ENCODE peak calls at places on chromosomes 5 and 9, in five cellular contexts. V, H, I, P and G are unnamed samples.

GRCh38 chr5:124828731-124829130 is 82.3 kb upstream of the ZNF608 start:
- DNase-seq in H (no peak), P (no peak), I (no peak), V (no peak), G (no peak)

GRCh38 chr9:91062281-91062680 is 260.7 kb downstream of the SYK start:
- DNase-seq in P (no peak), I (no peak), H (no peak), V (no peak), G (no peak)

GRCh38 chr9:108643756-108644510 is 211.9 kb downstream of the ACTL7B start:
- DNase-seq in V (peak; percentile 58), I (no peak), P (no peak), H (no peak), G (no peak)

GRCh38 chr5:1246711-1247431 is 21.7 kb downstream of the SLC6A18 start:
- DNase-seq in H (no peak), I (peak; percentile 76), P (no peak), V (peak; percentile 52), G (no peak)

GRCh38 chr9:23824241-23825142 is 1.5 kb downstream of the ELAVL2 start:
- DNase-seq in P (no peak), H (peak; percentile 47), I (peak; percentile 61), V (peak; percentile 1), G (no peak)

GRCh38 chr5:58490397-58491072 is 700 bp upstream of the GAPT start:
- DNase-seq in P (no peak), I (no peak), V (no peak), H (no peak), G (no peak)

GRCh38 chr5:33530183-33530962 is 89.6 kb downstream of the TARS1 start:
- DNase-seq in V (no peak), P (no peak), I (no peak), H (no peak), G (no peak)

GRCh38 chr5:150632305-150633160 is 7.9 kb upstream of the SYNPO start:
- DNase-seq in H (no peak), V (peak; percentile 61), P (no peak), I (no peak), G (no peak)

GRCh38 chr9:123929177-123929869 is 603 bp downstream of the DENND1A start:
- DNase-seq in I (no peak), H (no peak), P (no peak), V (peak; percentile 33), G (no peak)

GRCh38 chr5:139746691-139747582 is 48.7 kb upstream of the PSD2 start:
- DNase-seq in H (peak; percentile 72), V (peak; percentile 35), I (no peak), P (no peak), G (no peak)

GRCh38 chr5:134590992-134591659 is 41.5 kb downstream of the SAR1B start:
- DNase-seq in I (no peak), P (no peak), H (no peak), V (no peak), G (no peak)

GRCh38 chr5:177426566-177427210 is at the start of gene GRK6:
- DNase-seq in H (peak; percentile 55), P (no peak), I (no peak), V (no peak), G (no peak)

GRCh38 chr9:77464591-77465125 is 183.5 kb downstream of the GNA14 start:
- DNase-seq in H (no peak), V (peak; percentile 46), P (no peak), I (no peak), G (no peak)

GRCh38 chr5:149757186-149757950 is 27.3 kb downstream of the PPARGC1B start:
- DNase-seq in P (no peak), V (no peak), I (no peak), H (no peak), G (no peak)

GRCh38 chr5:80127037-80127642 is 92.0 kb downstream of the THBS4 start:
- DNase-seq in P (peak; percentile 10), V (no peak), I (no peak), H (no peak), G (no peak)

GRCh38 chr5:87924451-87924850 is 344.2 kb downstream of the TMEM161B start:
- DNase-seq in V (no peak), P (no peak), I (no peak), H (no peak), G (no peak)

GRCh38 chr9:8268881-8269280 is 469.3 kb upstream of the DMAC1 start:
- DNase-seq in P (no peak), I (no peak), V (peak; percentile 83), H (no peak), G (no peak)

GRCh38 chr5:33808699-33809098 is 83.1 kb downstream of the ADAMTS12 start:
- DNase-seq in P (no peak), H (no peak), I (no peak), V (no peak), G (no peak)

GRCh38 chr9:3676766-3677165 is 151.0 kb upstream of the RFX3 start:
- DNase-seq in I (no peak), V (no peak), H (no peak), P (no peak), G (no peak)

GRCh38 chr5:113166710-113167366 is 190.2 kb downstream of the DCP2 start:
- DNase-seq in I (no peak), P (no peak), V (peak; percentile 80), H (no peak), G (no peak)

GRCh38 chr5:179313849-179314521 is 31.3 kb downstream of the ADAMTS2 start:
- DNase-seq in I (no peak), H (peak; percentile 27), V (peak; percentile 99), P (no peak), G (peak; percentile 94)

GRCh38 chr5:170393235-170393634 is 4.1 kb upstream of the KCNMB1 start:
- DNase-seq in P (no peak), V (no peak), H (no peak), I (no peak), G (no peak)

GRCh38 chr9:82781965-82782392 is 281.0 kb downstream of the RASEF start:
- DNase-seq in P (no peak), V (no peak), H (no peak), I (no peak), G (no peak)

GRCh38 chr9:27261517-27262211 is 35.3 kb downstream of the EQTN start:
- DNase-seq in H (no peak), P (no peak), V (no peak), I (no peak), G (no peak)

GRCh38 chr5:128081111-128081865 is 2.3 kb upstream of the SLC12A2 start:
- DNase-seq in P (no peak), I (no peak), V (peak; percentile 36), H (no peak), G (no peak)

GRCh38 chr9:35646583-35647265 is 4.0 kb downstream of the SIT1 start:
- DNase-seq in H (peak; percentile 96), I (peak; percentile 98), V (peak; percentile 96), P (no peak), G (no peak)

GRCh38 chr5:38667499-38667776 is 111.0 kb upstream of the LIFR start:
- DNase-seq in I (no peak), H (no peak), V (no peak), P (no peak), G (no peak)

GRCh38 chr5:14265574-14265973 is 122.4 kb downstream of the TRIO start:
- DNase-seq in H (no peak), I (no peak), P (no peak), V (peak; percentile 90), G (no peak)

GRCh38 chr9:121073038-121073437 is 1.7 kb upstream of the CNTRL start:
- DNase-seq in I (no peak), H (no peak), P (no peak), V (peak; percentile 87), G (peak; percentile 73)

GRCh38 chr5:141343242-141343952 is at the start of gene PCDHGA3:
- DNase-seq in H (no peak), I (no peak), P (no peak), V (peak; percentile 77), G (no peak)

GRCh38 chr5:141343953-141344463 is 379 bp downstream of the PCDHGA3 start:
- DNase-seq in P (no peak), I (no peak), H (no peak), V (no peak), G (no peak)

GRCh38 chr5:141342773-141343172 is 856 bp upstream of the PCDHGA3 start:
- DNase-seq in H (no peak), I (no peak), P (no peak), V (no peak), G (no peak)

GRCh38 chr5:141338538-141339306 is at the start of gene PCDHGA2:
- DNase-seq in H (no peak), P (no peak), V (peak; percentile 79), I (no peak), G (no peak)
- TF ChIP-seq CTCF in H (no peak), P (peak; percentile 48), V (peak; percentile 36), I (no peak), G (peak; percentile 34)

GRCh38 chr9:79357620-79358019 is 214.1 kb upstream of the TLE4 start:
- DNase-seq in P (no peak), V (no peak), I (no peak), H (no peak), G (no peak)
- TF ChIP-seq CTCF in P (no peak), V (no peak), I (no peak), H (no peak), G (no peak)

GRCh38 chr9:101736723-101737122 is 1.7 kb downstream of the GRIN3A start:
- DNase-seq in P (no peak), V (no peak), H (no peak), I (peak; percentile 68), G (no peak)

GRCh38 chr9:101737705-101738565 is 512 bp downstream of the GRIN3A start:
- DNase-seq in P (no peak), I (peak; percentile 60), V (no peak), H (peak; percentile 68), G (no peak)

GRCh38 chr9:101737165-101737704 is 1.2 kb downstream of the GRIN3A start:
- DNase-seq in P (no peak), I (no peak), H (no peak), V (no peak), G (no peak)

GRCh38 chr9:101739311-101739710 is 864 bp upstream of the GRIN3A start:
- DNase-seq in P (no peak), H (no peak), I (no peak), V (no peak), G (no peak)

GRCh38 chr9:101738566-101739183 is at the start of gene GRIN3A:
- DNase-seq in V (no peak), P (no peak), H (peak; percentile 57), I (peak; percentile 67), G (no peak)
- TF ChIP-seq CTCF in V (no peak), P (no peak), H (no peak), I (no peak), G (no peak)

GRCh38 chr9:127360829-127361228 is 36.1 kb upstream of the SLC2A8 start:
- DNase-seq in P (no peak), I (no peak), H (no peak), V (peak; percentile 46), G (no peak)
- TF ChIP-seq CTCF in P (no peak), I (no peak), H (no peak), V (no peak), G (peak; percentile 28)

DNA sequence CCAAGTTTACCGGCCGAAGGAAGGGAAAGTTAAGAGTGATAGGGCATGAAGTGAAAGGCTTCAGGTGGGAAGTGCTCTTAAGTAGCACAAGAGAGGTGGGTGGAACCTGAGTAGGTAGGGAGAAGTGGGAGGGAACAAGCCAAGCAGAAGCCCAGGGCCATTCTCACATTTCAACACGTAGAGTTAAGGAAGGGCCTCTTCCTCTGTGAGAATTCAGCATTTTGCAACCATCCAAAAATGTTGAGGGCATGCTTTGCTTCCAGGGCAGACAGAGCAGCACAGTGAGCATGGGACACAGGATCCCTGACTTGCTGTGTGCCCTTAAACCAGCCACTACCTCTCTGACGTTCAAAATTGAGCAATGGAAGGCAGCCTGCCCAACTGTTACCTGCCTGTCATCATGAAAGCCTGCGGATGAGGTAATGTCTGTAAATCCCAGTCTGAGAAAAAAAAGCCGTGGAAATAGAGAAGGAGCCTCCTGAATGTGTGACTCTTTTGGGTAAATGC is 3.3 kb downstream of the CYFIP2 start:
- DNase-seq in H (no peak), P (no peak), V (no peak), I (no peak), G (no peak)
- TF ChIP-seq CTCF in H (no peak), P (no peak), V (no peak), I (no peak), G (no peak)